ENCODE peak calls at places on chromosomes 3 and 15, in ten cellular contexts. One of them, this sample, is unnamed.

GRCh38 chr3:150180349-150180748 is 209.7 kb upstream of the PFN2 start:
- DNase-seq in aorta: no peak
- DNase-seq in stimulated activated CD8-positive, alpha-beta memory T cell treated with anti-CD3 and anti-CD28 coated beads, Interleukin-15, amount 100 ng/mL, for 24 hours: no peak
- DNase-seq in mesendoderm: no peak
- DNase-seq in fibroblast of the conjunctiva: peak
- DNase-seq in C1 segment of cervical spinal cord: no peak
- DNase-seq in EH: peak
- DNase-seq in HL-60: no peak
- DNase-seq in AG10803: peak
- DNase-seq in RWPE1: no peak
- DNase-seq in this sample: no peak

GRCh38 chr3:135930243-135930642 is 35.3 kb upstream of the PPP2R3A start:
- DNase-seq in aorta: no peak
- DNase-seq in stimulated activated CD8-positive, alpha-beta memory T cell treated with anti-CD3 and anti-CD28 coated beads, Interleukin-15, amount 100 ng/mL, for 24 hours: no peak
- DNase-seq in mesendoderm: no peak
- DNase-seq in fibroblast of the conjunctiva: no peak
- DNase-seq in C1 segment of cervical spinal cord: no peak
- DNase-seq in EH: peak
- DNase-seq in HL-60: no peak
- DNase-seq in AG10803: peak
- DNase-seq in RWPE1: no peak
- DNase-seq in this sample: no peak

GRCh38 chr15:90679959-90680358 is 37.2 kb upstream of the BLM start:
- DNase-seq in aorta: no peak
- DNase-seq in stimulated activated CD8-positive, alpha-beta memory T cell treated with anti-CD3 and anti-CD28 coated beads, Interleukin-15, amount 100 ng/mL, for 24 hours: no peak
- DNase-seq in mesendoderm: no peak
- DNase-seq in fibroblast of the conjunctiva: no peak
- DNase-seq in C1 segment of cervical spinal cord: no peak
- DNase-seq in EH: no peak
- DNase-seq in HL-60: no peak
- DNase-seq in AG10803: peak
- DNase-seq in RWPE1: no peak
- DNase-seq in this sample: no peak

GRCh38 chr3:118900737-118901525 is 133.7 kb downstream of the IGSF11 start:
- DNase-seq in aorta: no peak
- DNase-seq in stimulated activated CD8-positive, alpha-beta memory T cell treated with anti-CD3 and anti-CD28 coated beads, Interleukin-15, amount 100 ng/mL, for 24 hours: no peak
- DNase-seq in mesendoderm: no peak
- DNase-seq in fibroblast of the conjunctiva: no peak
- DNase-seq in C1 segment of cervical spinal cord: no peak
- DNase-seq in EH: no peak
- DNase-seq in HL-60: no peak
- DNase-seq in AG10803: no peak
- DNase-seq in RWPE1: no peak
- DNase-seq in this sample: no peak

GRCh38 chr3:11845661-11846060 is 1.0 kb downstream of the TAMM41 start:
- DNase-seq in aorta: no peak
- DNase-seq in stimulated activated CD8-positive, alpha-beta memory T cell treated with anti-CD3 and anti-CD28 coated beads, Interleukin-15, amount 100 ng/mL, for 24 hours: no peak
- DNase-seq in mesendoderm: no peak
- DNase-seq in fibroblast of the conjunctiva: no peak
- DNase-seq in C1 segment of cervical spinal cord: no peak
- DNase-seq in EH: no peak
- DNase-seq in HL-60: no peak
- DNase-seq in AG10803: no peak
- DNase-seq in RWPE1: peak
- DNase-seq in this sample: no peak

GRCh38 chr15:89531796-89532537 is 35.6 kb upstream of the RHCG start:
- DNase-seq in aorta: no peak
- DNase-seq in stimulated activated CD8-positive, alpha-beta memory T cell treated with anti-CD3 and anti-CD28 coated beads, Interleukin-15, amount 100 ng/mL, for 24 hours: no peak
- DNase-seq in mesendoderm: peak
- DNase-seq in fibroblast of the conjunctiva: no peak
- DNase-seq in C1 segment of cervical spinal cord: no peak
- DNase-seq in EH: peak
- DNase-seq in HL-60: no peak
- DNase-seq in AG10803: no peak
- DNase-seq in RWPE1: no peak
- DNase-seq in this sample: no peak

GRCh38 chr3:9866639-9867038 is 13.4 kb downstream of the CIDEC start:
- DNase-seq in aorta: peak
- DNase-seq in stimulated activated CD8-positive, alpha-beta memory T cell treated with anti-CD3 and anti-CD28 coated beads, Interleukin-15, amount 100 ng/mL, for 24 hours: no peak
- DNase-seq in mesendoderm: no peak
- DNase-seq in fibroblast of the conjunctiva: no peak
- DNase-seq in C1 segment of cervical spinal cord: no peak
- DNase-seq in EH: peak
- DNase-seq in HL-60: no peak
- DNase-seq in AG10803: peak
- DNase-seq in RWPE1: no peak
- DNase-seq in this sample: no peak

GRCh38 chr3:38313685-38314084 is 31.6 kb downstream of the SLC22A14 start:
- DNase-seq in aorta: no peak
- DNase-seq in stimulated activated CD8-positive, alpha-beta memory T cell treated with anti-CD3 and anti-CD28 coated beads, Interleukin-15, amount 100 ng/mL, for 24 hours: no peak
- DNase-seq in mesendoderm: no peak
- DNase-seq in fibroblast of the conjunctiva: no peak
- DNase-seq in C1 segment of cervical spinal cord: no peak
- DNase-seq in EH: no peak
- DNase-seq in HL-60: peak
- DNase-seq in AG10803: no peak
- DNase-seq in RWPE1: no peak
- DNase-seq in this sample: peak

GRCh38 chr3:157581331-157581730 is 78.1 kb upstream of the VEPH1 start:
- DNase-seq in aorta: no peak
- DNase-seq in stimulated activated CD8-positive, alpha-beta memory T cell treated with anti-CD3 and anti-CD28 coated beads, Interleukin-15, amount 100 ng/mL, for 24 hours: no peak
- DNase-seq in mesendoderm: no peak
- DNase-seq in fibroblast of the conjunctiva: no peak
- DNase-seq in C1 segment of cervical spinal cord: no peak
- DNase-seq in EH: peak
- DNase-seq in HL-60: no peak
- DNase-seq in AG10803: no peak
- DNase-seq in RWPE1: no peak
- DNase-seq in this sample: no peak

GRCh38 chr3:186985713-186986364 is 55.5 kb downstream of the ST6GAL1 start:
- DNase-seq in aorta: no peak
- DNase-seq in stimulated activated CD8-positive, alpha-beta memory T cell treated with anti-CD3 and anti-CD28 coated beads, Interleukin-15, amount 100 ng/mL, for 24 hours: no peak
- DNase-seq in mesendoderm: no peak
- DNase-seq in fibroblast of the conjunctiva: no peak
- DNase-seq in C1 segment of cervical spinal cord: no peak
- DNase-seq in EH: no peak
- DNase-seq in HL-60: peak
- DNase-seq in AG10803: no peak
- DNase-seq in RWPE1: no peak
- DNase-seq in this sample: no peak

GRCh38 chr3:191376742-191377141 is 46.4 kb upstream of the UTS2B start:
- DNase-seq in aorta: no peak
- DNase-seq in stimulated activated CD8-positive, alpha-beta memory T cell treated with anti-CD3 and anti-CD28 coated beads, Interleukin-15, amount 100 ng/mL, for 24 hours: no peak
- DNase-seq in mesendoderm: no peak
- DNase-seq in fibroblast of the conjunctiva: peak
- DNase-seq in C1 segment of cervical spinal cord: no peak
- DNase-seq in EH: peak
- DNase-seq in HL-60: no peak
- DNase-seq in AG10803: peak
- DNase-seq in RWPE1: peak
- DNase-seq in this sample: no peak

GRCh38 chr3:51434746-51435323 is 43.8 kb downstream of the RBM15B start:
- DNase-seq in aorta: no peak
- DNase-seq in stimulated activated CD8-positive, alpha-beta memory T cell treated with anti-CD3 and anti-CD28 coated beads, Interleukin-15, amount 100 ng/mL, for 24 hours: no peak
- DNase-seq in mesendoderm: peak
- DNase-seq in fibroblast of the conjunctiva: peak
- DNase-seq in C1 segment of cervical spinal cord: no peak
- DNase-seq in EH: peak
- DNase-seq in HL-60: peak
- DNase-seq in AG10803: peak
- DNase-seq in RWPE1: peak
- DNase-seq in this sample: no peak

GRCh38 chr3:29280675-29281264 is at the start of gene RBMS3:
- DNase-seq in aorta: peak
- DNase-seq in stimulated activated CD8-positive, alpha-beta memory T cell treated with anti-CD3 and anti-CD28 coated beads, Interleukin-15, amount 100 ng/mL, for 24 hours: no peak
- DNase-seq in mesendoderm: peak
- DNase-seq in fibroblast of the conjunctiva: peak
- DNase-seq in C1 segment of cervical spinal cord: peak
- DNase-seq in EH: peak
- DNase-seq in HL-60: no peak
- DNase-seq in AG10803: peak
- DNase-seq in RWPE1: peak
- DNase-seq in this sample: peak

GRCh38 chr3:100426029-100426682 is 24.8 kb downstream of the LNP1 start:
- DNase-seq in aorta: no peak
- DNase-seq in stimulated activated CD8-positive, alpha-beta memory T cell treated with anti-CD3 and anti-CD28 coated beads, Interleukin-15, amount 100 ng/mL, for 24 hours: no peak
- DNase-seq in mesendoderm: no peak
- DNase-seq in fibroblast of the conjunctiva: no peak
- DNase-seq in C1 segment of cervical spinal cord: no peak
- DNase-seq in EH: no peak
- DNase-seq in HL-60: no peak
- DNase-seq in AG10803: no peak
- DNase-seq in RWPE1: no peak
- DNase-seq in this sample: no peak

GRCh38 chr15:89330119-89330518 is 4.5 kb downstream of the POLG start:
- DNase-seq in aorta: peak
- DNase-seq in stimulated activated CD8-positive, alpha-beta memory T cell treated with anti-CD3 and anti-CD28 coated beads, Interleukin-15, amount 100 ng/mL, for 24 hours: no peak
- DNase-seq in mesendoderm: no peak
- DNase-seq in fibroblast of the conjunctiva: no peak
- DNase-seq in C1 segment of cervical spinal cord: no peak
- DNase-seq in EH: no peak
- DNase-seq in HL-60: no peak
- DNase-seq in AG10803: no peak
- DNase-seq in RWPE1: no peak
- DNase-seq in this sample: no peak

GRCh38 chr3:152349397-152349796 is 80.7 kb downstream of the MBNL1 start:
- DNase-seq in aorta: no peak
- DNase-seq in stimulated activated CD8-positive, alpha-beta memory T cell treated with anti-CD3 and anti-CD28 coated beads, Interleukin-15, amount 100 ng/mL, for 24 hours: no peak
- DNase-seq in mesendoderm: no peak
- DNase-seq in fibroblast of the conjunctiva: peak
- DNase-seq in C1 segment of cervical spinal cord: no peak
- DNase-seq in EH: peak
- DNase-seq in HL-60: no peak
- DNase-seq in AG10803: peak
- DNase-seq in RWPE1: peak
- DNase-seq in this sample: no peak

GRCh38 chr3:138441742-138442141 is 7.3 kb downstream of the ESYT3 start:
- DNase-seq in aorta: no peak
- DNase-seq in stimulated activated CD8-positive, alpha-beta memory T cell treated with anti-CD3 and anti-CD28 coated beads, Interleukin-15, amount 100 ng/mL, for 24 hours: no peak
- DNase-seq in mesendoderm: peak
- DNase-seq in fibroblast of the conjunctiva: no peak
- DNase-seq in C1 segment of cervical spinal cord: no peak
- DNase-seq in EH: peak
- DNase-seq in HL-60: no peak
- DNase-seq in AG10803: peak
- DNase-seq in RWPE1: no peak
- DNase-seq in this sample: no peak

GRCh38 chr3:158105710-158106438 is at the start of gene SHOX2:
- DNase-seq in aorta: peak
- DNase-seq in stimulated activated CD8-positive, alpha-beta memory T cell treated with anti-CD3 and anti-CD28 coated beads, Interleukin-15, amount 100 ng/mL, for 24 hours: no peak
- DNase-seq in mesendoderm: peak
- DNase-seq in fibroblast of the conjunctiva: no peak
- DNase-seq in C1 segment of cervical spinal cord: no peak
- DNase-seq in EH: peak
- DNase-seq in HL-60: peak
- DNase-seq in AG10803: peak
- DNase-seq in RWPE1: no peak
- DNase-seq in this sample: no peak